ENCODE peak calls at places on chromosomes 12 and 14, in four cellular contexts. B is mammary epithelial cell; Z is activated CD4-positive, CD25-positive, alpha-beta regulatory T cell; S is germinal center. H is an unnamed sample.

GRCh38 chr14:101033006-101033405 is 129.5 kb upstream of the RTL1 start:
- DNase-seq in B (no peak), S (no peak), Z (no peak), H (no peak)

GRCh38 chr12:118237908-118238307 is 102.0 kb downstream of the PEBP1 start:
- DNase-seq in S (no peak), Z (no peak), B (peak), H (no peak)

GRCh38 chr12:122740351-122740750 is 9.7 kb upstream of the HCAR1 start:
- DNase-seq in Z (no peak), B (no peak), S (no peak), H (peak)

GRCh38 chr12:59936546-59936945 is 340.7 kb downstream of the SLC16A7 start:
- DNase-seq in S (no peak), B (no peak), Z (no peak), H (no peak)

GRCh38 chr12:58502236-58502635 is 418.1 kb downstream of the LRIG3 start:
- DNase-seq in B (no peak), Z (no peak), S (no peak), H (no peak)

GRCh38 chr12:93287152-93287551 is 90.6 kb upstream of the NUDT4 start:
- DNase-seq in Z (no peak), B (no peak), S (no peak), H (no peak)

GRCh38 chr12:9103050-9103854 is 12.5 kb downstream of the A2M start:
- DNase-seq in S (no peak), B (no peak), Z (no peak), H (no peak)

GRCh38 chr12:94795520-94795919 is 145.2 kb upstream of the TMCC3 start:
- DNase-seq in Z (no peak), B (peak), S (no peak), H (peak)

GRCh38 chr12:473863-474577 is 14.3 kb downstream of the B4GALNT3 start:
- DNase-seq in Z (no peak), S (no peak), B (no peak), H (peak)

GRCh38 chr14:101109981-101110728 is 206.6 kb upstream of the RTL1 start:
- DNase-seq in B (no peak), Z (no peak), S (no peak), H (no peak)

GRCh38 chr14:36582011-36582873 is at the start of gene NKX2-8:
- DNase-seq in Z (no peak), B (peak), S (no peak), H (peak)

GRCh38 chr12:57520008-57520726 is at the start of gene DDIT3:
- DNase-seq in B (peak), S (no peak), Z (peak), H (peak)

GRCh38 chr12:2613674-2614073 is 181.1 kb upstream of the FKBP4 start:
- DNase-seq in S (no peak), Z (no peak), B (peak), H (no peak)

GRCh38 chr12:27277846-27278260 is 33.8 kb downstream of the STK38L start:
- DNase-seq in S (no peak), Z (no peak), B (peak), H (peak)

GRCh38 chr12:115398311-115398781 is 714.4 kb upstream of the TBX3 start:
- DNase-seq in S (no peak), B (no peak), Z (no peak), H (no peak)

GRCh38 chr12:176321-177181 is 37.4 kb downstream of the SLC6A12 start:
- DNase-seq in B (peak), Z (no peak), S (no peak), H (no peak)